ENCODE peak calls at places on chromosomes 16 and 17, in five cellular contexts. K, X, Z, P and G are unnamed samples. For H3K4me1, the result is how much of the 10 kb centered on the place peaks cover.

GRCh38 chr16:31333686-31334649 is 21.0 kb upstream of the ITGAX start:
- DNase-seq in K (peak), X (peak), Z (peak), P (peak), G (no peak)

GRCh38 chr17:77707546-77707945 is 251.0 kb upstream of the TNRC6C start:
- DNase-seq in K (no peak), X (peak), Z (no peak), P (no peak), G (no peak)

GRCh38 chr17:73350864-73351263 is 39.1 kb upstream of the CDC42EP4 start:
- DNase-seq in K (no peak), X (peak), Z (no peak), P (no peak), G (no peak)

GRCh38 chr16:85302848-85303353 is 190.6 kb upstream of the CIBAR2 start:
- DNase-seq in K (no peak), X (no peak), Z (no peak), P (no peak), G (no peak)

GRCh38 chr16:17518441-17518840 is 47.7 kb upstream of the XYLT1 start:
- DNase-seq in K (no peak), X (no peak), Z (no peak), P (no peak), G (no peak)

GRCh38 chr17:30969989-30970680 is 704 bp upstream of the RNF135 start:
- DNase-seq in K (peak), X (peak), Z (peak), P (peak), G (no peak)

GRCh38 chr16:87129771-87130170 is 187.4 kb downstream of the C16orf95 start:
- DNase-seq in K (no peak), X (no peak), Z (no peak), P (peak), G (no peak)

GRCh38 chr17:32593003-32593402 is 106.2 kb downstream of the CDK5R1 start:
- DNase-seq in K (no peak), X (no peak), Z (no peak), P (no peak), G (no peak)

GRCh38 chr16:76197925-76198324 is 79.3 kb upstream of the CNTNAP4 start:
- DNase-seq in K (no peak), X (no peak), Z (no peak), P (no peak), G (no peak)

GRCh38 chr16:88924834-88925539 is 52.0 kb downstream of the CBFA2T3 start:
- DNase-seq in K (peak), X (peak), Z (peak), P (peak), G (no peak)

GRCh38 chr17:67378444-67379250 is 1.6 kb downstream of the PITPNC1 start:
- DNase-seq in K (peak), X (peak), Z (peak), P (peak), G (peak)

GRCh38 chr16:363110-364090 is 6.9 kb downstream of the MRPL28 start:
- DNase-seq in K (no peak), X (no peak), Z (no peak), P (no peak), G (no peak)

GRCh38 chr17:66375121-66375520 is 72.7 kb downstream of the PRKCA start:
- DNase-seq in K (no peak), X (no peak), Z (no peak), P (no peak), G (no peak)

GRCh38 chr16:8511464-8511863 is 78.8 kb downstream of the TMEM114 start:
- DNase-seq in K (no peak), X (no peak), Z (no peak), P (no peak), G (no peak)

GRCh38 chr17:57009737-57010445 is 32.0 kb downstream of the SCPEP1 start:
- DNase-seq in K (peak), X (peak), Z (peak), P (peak), G (peak)

GRCh38 chr17:57577751-57578607 is 167.1 kb downstream of the CCDC182 start:
- DNase-seq in K (peak), X (peak), Z (no peak), P (peak), G (no peak)

GRCh38 chr16:50842589-50842988 is 100.7 kb downstream of the CYLD start:
- DNase-seq in K (no peak), X (no peak), Z (no peak), P (no peak), G (no peak)

GRCh38 chr16:13940397-13940933 is 20.5 kb downstream of the ERCC4 start:
- DNase-seq in K (peak), X (peak), Z (no peak), P (no peak), G (no peak)

GRCh38 chr16:27462200-27462845 is 60.3 kb downstream of the IL21R start:
- DNase-seq in K (no peak), X (no peak), Z (no peak), P (no peak), G (no peak)

GRCh38 chr17:41976142-41976768 is 9.7 kb downstream of the CNP start:
- DNase-seq in K (no peak), X (no peak), Z (peak), P (no peak), G (no peak)

GRCh38 chr17:79399610-79400144 is 211.2 kb downstream of the RBFOX3 start:
- DNase-seq in K (peak), X (no peak), Z (no peak), P (no peak), G (no peak)

GRCh38 chr16:77589071-77589755 is 133.1 kb upstream of the NUDT7 start:
- DNase-seq in K (no peak), X (no peak), Z (no peak), P (no peak), G (no peak)

GRCh38 chr16:27378871-27379580 is 22.9 kb upstream of the IL21R start:
- DNase-seq in K (no peak), X (peak), Z (no peak), P (no peak), G (no peak)

GRCh38 chr17:77127735-77128361 is 12.9 kb upstream of the SEC14L1 start:
- DNase-seq in K (no peak), X (no peak), Z (peak), P (peak), G (no peak)

GRCh38 chr16:17082126-17082882 is 388.5 kb downstream of the XYLT1 start:
- DNase-seq in K (no peak), X (peak), Z (no peak), P (no peak), G (peak)

GRCh38 chr16:18784917-18785623 is 5.1 kb downstream of the RPS15A start:
- DNase-seq in K (no peak), X (no peak), Z (no peak), P (no peak), G (no peak)

GRCh38 chr16:89200850-89201466 is 621 bp upstream of the SLC22A31 start:
- DNase-seq in K (peak), X (no peak), Z (no peak), P (no peak), G (no peak)

GRCh38 chr16:85399583-85400284 is 213.4 kb upstream of the GSE1 start:
- DNase-seq in K (no peak), X (no peak), Z (no peak), P (no peak), G (no peak)

GRCh38 chr17:82940226-82941020 is 100.6 kb upstream of the ZNF750 start:
- DNase-seq in K (no peak), X (no peak), Z (no peak), P (no peak), G (no peak)

GRCh38 chr16:85006639-85007038 is 4.7 kb downstream of the ZDHHC7 start:
- DNase-seq in K (no peak), X (no peak), Z (no peak), P (peak), G (no peak)

GRCh38 chr16:69831212-69832123 is 69.3 kb downstream of the WWP2 start:
- DNase-seq in K (no peak), X (no peak), Z (no peak), P (no peak), G (no peak)

GRCh38 chr17:2064980-2065785 is 10.3 kb downstream of the HIC1 start:
- DNase-seq in K (peak), X (peak), Z (no peak), P (peak), G (no peak)

GRCh38 chr17:79138826-79139225 is 64.2 kb downstream of the ENGASE start:
- DNase-seq in K (no peak), X (no peak), Z (no peak), P (no peak), G (no peak)

GRCh38 chr17:13362341-13363122 is 239.2 kb downstream of the HS3ST3A1 start:
- DNase-seq in K (peak), X (peak), Z (no peak), P (peak), G (no peak)

GRCh38 chr16:84995666-84996065 is 15.7 kb downstream of the ZDHHC7 start:
- DNase-seq in K (no peak), X (no peak), Z (no peak), P (no peak), G (no peak)

GRCh38 chr16:48383204-48383876 is 1.9 kb downstream of the SIAH1 start:
- DNase-seq in K (no peak), X (no peak), Z (no peak), P (peak), G (no peak)

GRCh38 chr17:66989579-66989978 is 25.1 kb downstream of the CACNG4 start:
- DNase-seq in K (no peak), X (no peak), Z (no peak), P (no peak), G (no peak)

DNA sequence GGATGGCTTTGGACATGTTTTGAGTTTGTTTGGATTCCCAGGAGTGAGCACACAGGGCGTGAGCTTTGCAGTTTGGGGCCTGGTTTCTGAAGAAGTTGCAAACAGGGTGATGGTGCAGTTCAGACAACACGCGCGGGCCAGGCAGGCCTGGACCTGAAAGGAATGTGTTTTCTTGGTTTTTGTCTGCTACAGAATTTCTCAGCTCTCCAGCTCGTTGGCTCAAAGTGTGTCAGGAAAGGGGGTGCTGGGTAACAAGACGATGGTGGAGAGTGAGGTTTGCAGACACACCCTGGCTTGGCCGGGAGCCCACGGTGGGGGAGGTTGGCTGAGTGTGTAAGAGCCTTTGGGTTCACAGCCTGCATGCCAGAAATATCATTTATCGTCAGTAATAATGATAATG is 82.3 kb downstream of the CMIP start:
- DNase-seq in K (no peak), X (no peak), Z (no peak), P (peak), G (no peak)
- H3K27ac ChIP-seq in K (no peak), X (no peak), Z (peak), P (no peak), G (no peak)

DNA sequence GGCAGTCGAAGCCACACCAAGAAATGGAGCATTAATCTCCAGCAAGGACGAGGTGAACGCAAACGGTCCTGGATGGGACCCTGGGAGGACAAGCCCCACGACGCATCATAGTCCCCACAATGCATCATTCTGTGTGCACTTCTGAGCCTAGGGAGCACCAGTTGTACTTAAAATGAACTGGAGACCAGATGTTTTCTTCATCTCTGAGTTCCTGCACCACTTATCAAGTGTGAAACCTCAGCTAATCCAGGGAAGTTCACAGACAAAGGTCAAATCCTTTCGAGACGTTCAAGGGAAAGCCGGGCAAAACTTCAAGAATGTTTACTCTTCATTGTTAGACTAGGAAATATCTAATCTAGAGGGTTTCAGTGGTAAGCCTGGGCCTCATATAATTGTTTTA is 4.6 kb upstream of the PMP22 start:
- DNase-seq in K (no peak), X (no peak), Z (no peak), P (peak), G (no peak)
- H3K4me1 ChIP-seq in K (under half), X (under half), Z (under half), P (under half), G (under half)

GRCh38 chr16:47037396-47037745 is 63.9 kb upstream of the DNAJA2 start:
- DNase-seq in K (peak), X (peak), Z (peak), P (peak), G (no peak)

GRCh38 chr16:47034455-47034854 is 61.0 kb upstream of the DNAJA2 start:
- DNase-seq in K (no peak), X (no peak), Z (no peak), P (no peak), G (no peak)

GRCh38 chr16:47036201-47036600 is 62.7 kb upstream of the DNAJA2 start:
- DNase-seq in K (no peak), X (no peak), Z (no peak), P (no peak), G (no peak)

GRCh38 chr16:47035436-47035835 is 62.0 kb upstream of the DNAJA2 start:
- DNase-seq in K (no peak), X (no peak), Z (no peak), P (no peak), G (no peak)

DNA sequence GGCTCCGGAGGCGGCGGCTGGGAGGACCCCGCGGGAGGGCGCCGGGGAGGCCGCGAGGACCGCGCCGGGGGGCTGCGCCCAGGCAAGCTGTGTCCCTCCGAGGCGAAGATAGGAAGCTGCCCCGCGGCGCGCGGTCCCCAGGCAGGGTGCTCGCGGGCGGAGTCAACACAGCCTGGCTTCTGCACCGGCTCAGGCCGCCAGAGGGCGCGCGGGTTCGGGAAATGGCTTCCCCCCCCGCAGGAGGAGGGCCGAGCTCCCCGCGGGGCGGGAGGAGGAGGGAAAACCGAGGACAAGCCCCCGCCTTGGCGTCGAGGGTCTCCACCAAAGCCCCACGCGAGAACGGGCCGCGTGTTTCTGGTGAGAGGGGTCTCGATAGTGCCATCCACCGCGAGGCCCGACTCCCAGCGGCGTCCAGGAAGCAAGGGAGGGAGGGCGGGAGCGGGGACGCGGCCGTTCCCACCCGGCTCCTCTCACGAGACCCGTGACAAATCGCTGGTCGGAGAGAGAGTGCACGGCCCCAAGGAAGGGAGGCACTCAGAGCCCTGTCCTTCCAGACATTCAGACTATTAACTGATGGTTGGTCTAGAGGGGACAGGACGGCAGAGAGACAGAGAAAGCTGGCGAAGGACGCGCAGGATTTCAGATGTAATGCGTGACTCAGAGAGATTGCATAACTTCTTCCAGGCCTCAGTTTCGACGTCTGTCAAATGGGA is 64.4 kb upstream of the DNAJA2 start:
- DNase-seq in K (peak), X (peak), Z (peak), P (peak), G (peak)
- H3K27ac ChIP-seq in K (no peak), X (no peak), Z (peak), P (no peak), G (no peak)

GRCh38 chr16:57632568-57632967 is 4.1 kb downstream of the ADGRG1 start:
- DNase-seq in K (no peak), X (no peak), Z (no peak), P (peak), G (no peak)

GRCh38 chr16:57628782-57629181 is 352 bp downstream of the ADGRG1 start:
- DNase-seq in K (no peak), X (no peak), Z (no peak), P (no peak), G (no peak)

GRCh38 chr16:57630931-57631845 is 2.8 kb downstream of the ADGRG1 start:
- DNase-seq in K (no peak), X (peak), Z (no peak), P (no peak), G (no peak)

GRCh38 chr16:57629516-57630401 is 1.3 kb downstream of the ADGRG1 start:
- DNase-seq in K (no peak), X (no peak), Z (no peak), P (no peak), G (no peak)

DNA sequence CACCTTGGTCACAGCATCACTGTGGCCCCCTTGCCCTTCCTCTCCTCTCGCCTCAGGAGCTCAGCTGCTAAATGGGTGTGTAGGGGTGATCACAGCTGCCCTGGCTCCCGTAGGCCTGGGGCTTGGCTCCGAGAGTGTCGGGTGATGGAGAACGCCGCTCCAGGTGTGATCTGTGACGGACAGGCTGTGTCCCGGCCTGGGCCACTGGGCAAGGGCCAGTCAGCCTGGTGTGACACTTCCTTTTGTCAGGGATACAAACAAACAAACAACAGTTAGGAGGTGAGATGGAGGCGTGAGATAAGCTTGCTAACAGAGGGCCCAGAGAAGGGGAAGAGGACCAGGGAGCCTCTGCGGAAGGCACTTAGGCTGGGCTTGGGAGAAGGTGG is 2.0 kb downstream of the ADGRG1 start:
- DNase-seq in K (no peak), X (peak), Z (no peak), P (no peak), G (no peak)
- H3K4me1 ChIP-seq in K (under half), X (under half), Z (under half), P (under half), G (under half)

GRCh38 chr17:63354251-63354650 is 91.9 kb downstream of the CYB561 start:
- DNase-seq in K (no peak), X (no peak), Z (no peak), P (peak), G (no peak)

GRCh38 chr17:63345598-63345997 is 100.5 kb downstream of the CYB561 start:
- DNase-seq in K (no peak), X (no peak), Z (no peak), P (no peak), G (no peak)

GRCh38 chr17:63347475-63347874 is 98.6 kb downstream of the CYB561 start:
- DNase-seq in K (no peak), X (no peak), Z (no peak), P (no peak), G (no peak)

GRCh38 chr17:63350364-63350763 is 95.7 kb downstream of the CYB561 start:
- DNase-seq in K (no peak), X (no peak), Z (no peak), P (no peak), G (no peak)

GRCh38 chr17:63349478-63350000 is 96.6 kb downstream of the CYB561 start:
- DNase-seq in K (no peak), X (no peak), Z (no peak), P (peak), G (no peak)
- H3K27ac ChIP-seq in K (no peak), X (no peak), Z (no peak), P (no peak), G (no peak)

DNA sequence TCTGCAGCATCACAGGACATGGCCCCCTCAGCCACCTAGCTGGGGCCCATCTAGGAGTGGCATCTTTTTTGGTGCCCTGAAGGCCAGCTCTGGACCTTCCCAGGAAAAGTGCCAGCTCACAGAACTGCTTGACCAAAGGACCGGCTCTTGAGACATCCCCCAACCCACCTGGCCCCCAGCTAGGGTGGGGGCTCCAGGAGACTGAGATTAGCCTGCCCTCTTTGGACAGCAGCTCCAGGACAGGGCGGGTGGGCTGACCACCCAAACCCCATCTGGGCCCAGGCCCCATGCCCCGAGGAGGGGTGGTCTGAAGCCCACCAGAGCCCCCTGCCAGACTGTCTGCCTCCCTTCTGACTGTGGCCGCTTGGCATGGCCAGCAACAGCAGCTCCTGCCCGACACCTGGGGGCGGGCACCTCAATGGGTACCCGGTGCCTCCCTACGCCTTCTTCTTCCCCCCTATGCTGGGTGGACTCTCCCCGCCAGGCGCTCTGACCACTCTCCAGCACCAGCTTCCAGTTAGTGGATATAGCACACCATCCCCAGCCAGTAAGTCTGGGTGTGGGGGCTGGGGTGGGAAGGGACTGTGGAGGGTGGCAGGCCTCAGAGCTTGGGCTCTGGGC is 22.0 kb downstream of the RARA start:
- DNase-seq in K (no peak), X (no peak), Z (no peak), P (no peak), G (no peak)
- H3K4me1 ChIP-seq in K (under half), X (under half), Z (half or more), P (under half), G (under half)

GRCh38 chr17:39165178-39165843 is 650 bp downstream of the ARL5C start:
- DNase-seq in K (peak), X (peak), Z (no peak), P (no peak), G (no peak)
- H3K27ac ChIP-seq in K (no peak), X (no peak), Z (no peak), P (no peak), G (no peak)

DNA sequence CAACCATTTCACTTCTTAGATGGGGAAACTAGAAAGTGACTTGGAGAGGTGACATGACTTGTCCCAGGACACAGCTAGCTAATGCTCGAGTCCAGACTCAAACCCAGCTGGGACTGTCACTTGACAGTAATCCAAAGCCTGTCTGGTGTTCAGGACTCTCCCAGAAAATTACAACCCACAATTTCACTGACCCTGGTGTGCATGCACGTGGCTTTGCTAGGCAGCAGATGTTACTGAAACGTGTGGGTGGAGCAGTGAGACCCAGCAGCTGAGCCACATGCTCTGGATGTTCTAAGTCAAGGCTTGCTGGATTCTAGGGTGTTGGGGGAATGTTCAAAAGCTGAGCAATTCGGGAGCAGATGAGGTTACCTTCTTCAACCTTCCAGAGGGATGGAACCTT is 364.6 kb downstream of the GRIN2A start:
- DNase-seq in K (no peak), X (no peak), Z (no peak), P (no peak), G (no peak)
- H3K4me1 ChIP-seq in K (under half), X (under half), Z (under half), P (under half), G (under half)